ENCODE peak calls at places on chromosomes 13 and 19, in four cellular contexts. S is CD4-positive, alpha-beta T cell; Y is AG09309; L is nephron progenitor cell. R is an unnamed sample.

GRCh38 chr13:99416411-99417121 is 84.7 kb upstream of the TM9SF2 start:
- DNase-seq in S (no peak), Y (no peak), L (no peak), R (no peak)

GRCh38 chr19:6260912-6261636 is 18.7 kb downstream of the MLLT1 start:
- DNase-seq in S (no peak), L (peak; percentile 59), Y (no peak), R (no peak)

GRCh38 chr13:78701383-78701782 is 42.4 kb upstream of the OBI1 start:
- DNase-seq in L (no peak), Y (no peak), S (no peak), R (no peak)

GRCh38 chr13:96766311-96766710 is 228.0 kb downstream of the OXGR1 start:
- DNase-seq in L (no peak), S (no peak), Y (no peak), R (no peak)

GRCh38 chr13:97413694-97414093 is 20.3 kb upstream of the RAP2A start:
- DNase-seq in S (no peak), L (no peak), Y (no peak), R (no peak)

GRCh38 chr13:80444240-80445015 is 103.5 kb upstream of the SPRY2 start:
- DNase-seq in S (no peak), Y (no peak), L (no peak), R (no peak)

GRCh38 chr19:27741236-27741635 is 1471.7 kb downstream of the UQCRFS1 start:
- DNase-seq in Y (no peak), S (no peak), L (no peak), R (peak; percentile 11)

GRCh38 chr13:19093437-19093836 is 88.2 kb downstream of the TUBA3C start:
- DNase-seq in S (no peak), Y (no peak), L (no peak), R (no peak)

GRCh38 chr19:34428549-34429285 is 536 bp downstream of the UBA2 start:
- DNase-seq in L (no peak), Y (no peak), S (peak; percentile 6), R (no peak)

GRCh38 chr13:29937836-29938235 is 87.4 kb upstream of the UBL3 start:
- DNase-seq in S (peak; percentile 39), Y (no peak), L (no peak), R (no peak)

GRCh38 chr19:41354343-41354974 is 737 bp upstream of the TGFB1 start:
- DNase-seq in Y (no peak), S (no peak), L (no peak), R (no peak)

GRCh38 chr13:50387124-50387581 is 371.9 kb downstream of the KCNRG start:
- DNase-seq in L (peak; percentile 46), S (peak; percentile 23), Y (no peak), R (peak; percentile 64)

GRCh38 chr19:30719189-30719990 is 347.2 kb downstream of the ZNF536 start:
- DNase-seq in S (no peak), Y (no peak), L (peak; percentile 59), R (no peak)
- TF ChIP-seq CTCF in S (no peak), Y (no peak), L (no peak), R (no peak)

GRCh38 chr13:102089177-102089576 is 312.7 kb downstream of the FGF14 start:
- DNase-seq in S (no peak), Y (no peak), L (no peak), R (no peak)
- TF ChIP-seq CTCF in S (no peak), Y (peak; percentile 13), L (peak; percentile 26), R (no peak)

DNA sequence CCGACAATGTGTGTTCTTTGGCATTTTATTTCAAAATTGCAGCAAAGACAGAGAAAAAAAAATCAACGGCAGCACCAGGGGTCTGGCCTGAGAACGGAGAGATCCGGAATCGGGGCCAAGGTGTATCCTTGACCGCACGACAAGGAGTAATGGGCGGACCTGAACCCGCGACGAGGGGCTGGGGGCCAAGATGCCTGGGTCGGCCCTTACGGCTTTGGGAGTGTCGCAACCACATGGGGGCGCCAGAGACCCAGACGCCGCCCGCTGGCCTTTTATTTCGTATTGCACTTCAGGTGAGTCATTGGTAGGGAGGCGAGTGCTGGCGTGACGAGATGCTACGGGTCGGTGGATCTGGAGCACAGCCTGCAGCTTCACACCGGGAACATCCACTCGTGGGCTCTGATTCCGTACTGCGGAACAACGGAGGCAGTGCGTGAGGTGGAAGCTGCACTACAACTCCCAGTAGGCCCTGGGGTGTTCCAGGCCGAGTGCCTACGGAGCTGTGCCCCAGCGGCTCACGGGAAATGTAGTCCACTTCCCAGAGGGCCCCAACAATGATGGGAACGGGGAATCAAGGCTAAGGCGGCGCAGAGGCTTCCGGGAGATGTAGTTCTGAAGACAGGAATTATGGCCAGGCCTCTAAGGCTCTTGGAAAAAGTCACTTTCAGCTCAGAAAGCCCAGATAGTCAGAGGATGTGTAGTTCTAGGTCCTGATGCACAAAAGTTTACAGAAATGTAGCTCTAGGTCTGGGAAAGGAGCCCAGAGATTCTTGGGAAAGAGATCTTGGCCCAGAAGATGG is 15.6 kb downstream of the BCAT2 start:
- DNase-seq in Y (peak; percentile 71), L (peak; percentile 88), S (peak; percentile 74), R (peak; percentile 91)
- TF ChIP-seq CTCF in Y (peak; percentile 96), L (peak; percentile 96), S (peak; percentile 99), R (peak; percentile 81)

GRCh38 chr19:7928741-7929701 is 3.1 kb upstream of the CTXN1 start:
- DNase-seq in Y (peak; percentile 83), L (peak; percentile 72), S (peak; percentile 52), R (no peak)
- TF ChIP-seq CTCF in Y (peak; percentile 54), L (peak; percentile 51), S (peak; percentile 51), R (no peak)

GRCh38 chr19:53015159-53015558 is 1.4 kb downstream of the ERVV-1 start:
- DNase-seq in L (no peak), S (no peak), Y (no peak), R (no peak)

GRCh38 chr19:53015730-53016129 is 2.0 kb downstream of the ERVV-1 start:
- DNase-seq in Y (no peak), S (no peak), L (no peak), R (no peak)

GRCh38 chr19:53019684-53020083 is 6.0 kb downstream of the ERVV-1 start:
- DNase-seq in L (no peak), S (no peak), Y (no peak), R (no peak)
- TF ChIP-seq CTCF in L (no peak), S (no peak), Y (peak; percentile 30), R (no peak)

GRCh38 chr13:113296842-113297369 is at the start of gene LAMP1:
- DNase-seq in Y (peak; percentile 86), L (peak; percentile 100), S (peak; percentile 100), R (peak; percentile 97)
- TF ChIP-seq CTCF in Y (no peak), L (no peak), S (no peak), R (no peak)